ENCODE peak calls at places on chromosomes 4 and X, in ten cellular contexts. C is neural progenitor cell, K is retinal pigment epithelial cell, D is transverse colon, G is esophagus squamous epithelium, M is MCF 10A, X is pancreas, S is brain microvascular endothelial cell, Z is breast epithelium, P is B cell. Y is an unnamed sample.

GRCh38 chrX:13689519-13690211 is 737 bp downstream of the RAB9A start:
- DNase-seq in Z (no peak), X (no peak), M (peak), P (no peak), D (no peak), S (peak), C (peak), K (no peak), G (no peak), Y (no peak)

GRCh38 chr4:26404597-26405323 is 83.9 kb downstream of the RBPJ start:
- DNase-seq in C (no peak), S (no peak), D (no peak), P (no peak), X (no peak), K (peak), Z (no peak), M (no peak), G (no peak), Y (no peak)

GRCh38 chrX:134670241-134670811 is 12.1 kb upstream of the PLAC1 start:
- DNase-seq in D (no peak), P (no peak), C (peak), X (peak), G (no peak), K (peak), Z (peak), S (peak), M (peak), Y (peak)

GRCh38 chrX:123169247-123169901 is 14.7 kb upstream of the GRIA3 start:
- DNase-seq in C (no peak), P (no peak), G (no peak), M (no peak), D (no peak), X (no peak), S (no peak), Z (no peak), K (no peak), Y (peak)

GRCh38 chrX:149120459-149120858 is 384.6 kb downstream of the IDS start:
- DNase-seq in C (no peak), Z (no peak), G (no peak), M (no peak), D (no peak), K (no peak), S (no peak), P (no peak), X (no peak), Y (no peak)

GRCh38 chr4:8744083-8744805 is 127.4 kb downstream of the HMX1 start:
- DNase-seq in S (no peak), G (no peak), P (no peak), X (no peak), K (no peak), C (no peak), Z (no peak), M (no peak), D (no peak), Y (no peak)

GRCh38 chr4:141933978-141934377 is 297.6 kb downstream of the IL15 start:
- DNase-seq in D (no peak), P (no peak), C (no peak), M (peak), Z (no peak), G (no peak), X (no peak), S (no peak), K (no peak), Y (no peak)

GRCh38 chr4:32135642-32136041 is 1415.5 kb downstream of the PCDH7 start:
- DNase-seq in S (no peak), C (no peak), M (peak), Z (no peak), G (no peak), X (no peak), D (no peak), K (no peak), P (no peak), Y (no peak)

DNA sequence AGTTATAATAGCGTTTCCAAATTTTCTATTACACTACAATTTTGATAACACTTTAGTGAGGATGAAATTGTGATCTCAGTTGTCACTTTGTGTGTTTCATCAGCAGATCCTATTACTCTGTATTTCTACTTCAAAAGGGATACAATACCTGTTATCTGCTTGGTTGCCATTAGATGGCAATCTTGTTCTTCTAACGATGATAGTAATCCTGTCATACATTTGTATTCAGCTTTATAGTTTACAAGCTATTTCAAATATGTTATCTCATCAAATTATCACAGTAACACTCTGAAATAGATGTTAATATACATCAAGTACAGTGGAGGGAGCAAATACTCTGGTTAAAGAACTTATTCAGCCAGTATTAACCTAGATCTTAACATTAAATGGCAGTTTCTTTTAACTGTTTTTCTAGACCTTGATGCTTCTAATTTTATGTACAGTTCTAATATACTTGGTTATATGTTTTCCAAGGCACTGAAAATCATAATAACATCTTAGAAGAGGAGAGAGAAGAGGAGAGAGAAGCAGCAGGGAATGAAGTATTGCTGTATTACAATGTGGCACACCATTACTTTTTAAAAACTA is 292.0 kb downstream of the CCSER1 start:
- DNase-seq in K (peak), C (peak), M (peak), S (no peak), D (no peak), P (no peak), X (no peak), G (no peak), Z (no peak), Y (no peak)
- TF ChIP-seq CTCF in K (peak), C (peak), M (peak), S (peak), D (peak), P (peak), X (no peak), G (peak), Z (no peak), Y (peak)

GRCh38 chr4:52235775-52236174 is 184.7 kb downstream of the SPATA18 start:
- DNase-seq in M (no peak), X (no peak), G (no peak), S (no peak), C (no peak), D (no peak), P (no peak), Z (no peak), K (no peak), Y (no peak)

DNA sequence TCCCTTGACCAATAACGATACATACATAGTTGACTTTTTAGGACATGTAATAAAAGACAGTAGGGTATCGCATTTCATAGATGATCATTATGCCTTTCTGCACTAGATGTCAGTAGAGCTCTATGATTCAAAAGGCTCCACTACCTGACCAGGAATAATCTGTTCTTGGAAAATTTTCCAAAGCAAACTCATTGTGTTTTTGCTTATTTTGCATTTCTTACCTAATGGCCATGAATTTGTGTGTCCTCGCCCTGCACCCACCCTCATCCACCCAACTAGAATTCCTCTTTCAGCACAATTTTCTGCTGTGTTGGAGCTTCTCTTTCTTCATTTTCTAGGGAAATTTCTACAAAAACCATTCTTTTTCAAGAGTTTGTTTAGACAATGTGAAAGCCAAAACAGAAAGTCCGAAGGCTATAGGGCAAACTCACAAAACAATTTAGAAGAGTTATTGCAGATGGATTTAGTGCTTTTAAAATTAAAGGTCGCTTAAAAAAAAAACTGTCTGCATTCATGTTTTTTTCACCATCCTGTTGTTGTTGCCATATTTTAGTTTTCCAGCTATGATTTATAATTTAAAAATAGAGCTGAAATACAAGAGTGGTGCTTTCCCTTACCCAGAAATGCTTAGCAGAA is 183.6 kb downstream of the SPATA18 start:
- DNase-seq in P (no peak), D (no peak), M (peak), K (peak), S (peak), G (no peak), X (no peak), Z (no peak), C (peak), Y (no peak)
- TF ChIP-seq CTCF in P (no peak), D (no peak), M (peak), K (peak), S (no peak), G (peak), X (peak), Z (no peak), C (peak), Y (no peak)

GRCh38 chr4:6706173-6706572 is 3.5 kb downstream of the MRFAP1L1 start:
- DNase-seq in P (no peak), C (no peak), D (no peak), M (no peak), S (no peak), G (no peak), K (no peak), X (no peak), Z (no peak), Y (no peak)

GRCh38 chr4:6710282-6710681 is 617 bp upstream of the MRFAP1L1 start:
- DNase-seq in C (peak), D (no peak), X (no peak), K (no peak), P (no peak), Z (no peak), S (no peak), M (no peak), G (no peak), Y (no peak)

GRCh38 chr4:6705638-6706037 is 4.0 kb downstream of the MRFAP1L1 start:
- DNase-seq in Z (no peak), D (no peak), C (no peak), P (no peak), M (no peak), K (no peak), X (no peak), S (no peak), G (no peak), Y (no peak)

GRCh38 chr4:6714954-6715353 is 1.0 kb upstream of the BLOC1S4 start:
- DNase-seq in C (no peak), D (no peak), G (no peak), Z (no peak), K (no peak), S (no peak), M (no peak), X (no peak), P (no peak), Y (no peak)

GRCh38 chr4:6709230-6710114 is at the start of gene MRFAP1L1:
- DNase-seq in M (peak), C (peak), P (peak), K (peak), S (peak), G (peak), D (peak), Z (peak), X (peak), Y (peak)
- TF ChIP-seq CTCF in M (peak), C (peak), P (no peak), K (no peak), S (peak), G (peak), D (peak), Z (no peak), X (no peak), Y (no peak)

GRCh38 chrX:72270316-72270866 is 6.7 kb downstream of the RPS4X start:
- DNase-seq in P (no peak), X (no peak), C (no peak), D (no peak), M (peak), K (no peak), S (no peak), Z (no peak), G (no peak), Y (no peak)

GRCh38 chrX:72271812-72272211 is 5.2 kb downstream of the RPS4X start:
- DNase-seq in P (no peak), Z (no peak), G (no peak), C (no peak), X (no peak), D (no peak), S (no peak), M (peak), K (no peak), Y (no peak)

GRCh38 chrX:72269671-72270251 is 7.3 kb downstream of the RPS4X start:
- DNase-seq in C (no peak), Z (no peak), P (no peak), K (no peak), X (no peak), D (no peak), M (peak), G (no peak), S (peak), Y (no peak)

GRCh38 chrX:72272868-72273267 is 4.2 kb downstream of the RPS4X start:
- DNase-seq in K (no peak), Z (no peak), X (no peak), C (no peak), D (no peak), P (no peak), S (peak), G (no peak), M (peak), Y (no peak)

DNA sequence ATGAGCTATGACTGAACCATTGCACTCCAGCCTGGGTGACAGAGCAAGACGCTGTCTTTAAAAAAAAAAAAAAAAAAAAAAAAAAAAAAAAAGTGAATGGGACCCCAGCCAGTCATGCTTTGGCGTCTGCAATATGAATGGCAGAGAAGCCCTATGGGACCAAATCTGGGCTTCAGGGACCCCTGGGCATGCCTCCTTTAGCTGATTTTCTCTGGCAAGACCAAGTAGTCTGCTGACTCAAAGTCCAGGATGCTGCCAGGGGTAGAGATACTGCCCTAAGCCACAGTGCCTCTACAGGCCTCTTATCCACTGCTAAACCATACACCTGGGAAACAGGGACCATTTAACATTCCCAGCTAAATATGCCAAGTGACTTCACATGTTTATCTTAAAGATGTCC is 6.0 kb downstream of the RPS4X start:
- DNase-seq in M (no peak), P (no peak), K (no peak), D (no peak), Z (no peak), S (no peak), G (no peak), C (no peak), X (no peak), Y (no peak)
- TF ChIP-seq CTCF in M (no peak), P (no peak), K (no peak), D (no peak), Z (no peak), S (no peak), G (no peak), C (no peak), X (no peak), Y (no peak)

GRCh38 chr4:24003476-24003875 is 113.6 kb upstream of the PPARGC1A start:
- DNase-seq in C (peak), M (no peak), G (no peak), D (no peak), X (no peak), K (no peak), S (no peak), Z (no peak), P (no peak), Y (no peak)
- TF ChIP-seq CTCF in C (no peak), M (no peak), G (no peak), D (no peak), X (no peak), K (peak), S (peak), Z (no peak), P (no peak), Y (no peak)